ENCODE peak calls at places on chromosome 17, in six cellular contexts. Q is body of pancreas, N is heart left ventricle, L is Caco-2, D is fibroblast of the aortic adventitia, Z is lower lobe of right lung. R is an unnamed sample.

GRCh38 chr17:34633351-34633750 is 54.0 kb downstream of the TMEM132E start:
- DNase-seq in D (no peak), N (no peak), L (no peak), Z (peak; percentile 44), Q (no peak), R (no peak)

GRCh38 chr17:8412089-8412488 is 14.5 kb upstream of the RNF222 start:
- DNase-seq in Q (no peak), Z (no peak), D (no peak), L (no peak), N (no peak), R (no peak)

GRCh38 chr17:51630101-51630671 is 369.8 kb downstream of the UTP18 start:
- DNase-seq in Z (no peak), L (no peak), D (no peak), Q (no peak), N (no peak), R (no peak)

GRCh38 chr17:38464251-38464722 is 36.0 kb downstream of the ARHGAP23 start:
- DNase-seq in L (no peak), Q (no peak), Z (no peak), D (no peak), N (peak; percentile 82), R (no peak)

GRCh38 chr17:64252831-64253230 is 10.2 kb downstream of the TEX2 start:
- DNase-seq in Z (no peak), D (no peak), L (no peak), N (no peak), Q (no peak), R (no peak)

GRCh38 chr17:64336760-64337413 is 53.8 kb downstream of the PECAM1 start:
- DNase-seq in N (no peak), D (no peak), Q (no peak), Z (no peak), L (no peak), R (no peak)

GRCh38 chr17:50184057-50184456 is 17.4 kb downstream of the COL1A1 start:
- DNase-seq in N (no peak), Q (no peak), D (peak; percentile 45), L (no peak), Z (no peak), R (peak; percentile 48)

GRCh38 chr17:59160203-59161025 is 4.9 kb downstream of the PRR11 start:
- DNase-seq in L (no peak), Q (no peak), D (peak; percentile 12), N (no peak), Z (no peak), R (no peak)

GRCh38 chr17:70875729-70876344 is 706.5 kb downstream of the KCNJ2 start:
- DNase-seq in Z (no peak), D (peak; percentile 22), L (no peak), N (no peak), Q (no peak), R (peak; percentile 83)

GRCh38 chr17:79769596-79770520 is 8.1 kb upstream of the CBX2 start:
- DNase-seq in L (no peak), D (no peak), N (no peak), Z (peak; percentile 42), Q (no peak), R (no peak)

GRCh38 chr17:38605852-38606645 is at the start of gene SRCIN1:
- DNase-seq in Z (peak; percentile 71), L (peak; percentile 81), Q (peak; percentile 67), D (no peak), N (peak; percentile 74), R (peak; percentile 65)

DNA sequence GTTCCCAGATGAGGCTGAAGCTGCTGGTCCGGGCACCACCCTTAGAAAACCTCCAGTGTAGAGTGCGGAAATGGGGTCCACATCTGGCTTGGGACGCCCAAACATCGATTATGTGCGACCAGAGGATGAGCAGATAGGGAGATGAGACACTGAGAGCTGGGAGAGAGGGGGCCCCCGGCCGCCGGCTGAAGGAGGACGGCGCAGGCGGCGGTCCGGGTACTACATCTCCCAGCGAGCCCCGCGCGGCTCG is 182 bp upstream of the SPECC1 start:
- DNase-seq in Q (no peak), Z (peak; percentile 84), L (no peak), N (no peak), D (peak; percentile 38), R (no peak)
- TF ChIP-seq CTCF in Q (no peak), Z (no peak), L (no peak), N (no peak), D (no peak), R (peak; percentile 83)

DNA sequence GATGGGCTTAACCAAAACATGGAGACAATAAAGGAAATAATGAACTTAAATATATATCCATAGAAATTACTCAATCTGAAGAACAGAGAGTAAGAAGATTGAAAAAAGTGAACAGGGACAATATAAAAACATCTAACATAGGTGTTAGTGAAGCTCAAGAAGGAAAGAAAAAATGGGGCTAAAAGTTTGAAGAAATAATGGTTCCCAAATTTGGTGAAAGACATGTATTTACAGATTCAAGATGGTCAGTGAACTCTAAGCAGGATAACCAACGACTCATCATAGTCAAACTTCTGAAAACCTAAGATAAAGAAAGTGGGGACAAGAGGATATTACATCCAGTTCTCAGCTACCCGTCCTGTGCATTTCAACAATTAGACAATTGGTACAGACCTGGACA is 22.6 kb downstream of the SDK2 start:
- DNase-seq in Z (no peak), N (no peak), L (no peak), Q (no peak), D (no peak), R (no peak)
- TF ChIP-seq CTCF in Z (no peak), N (no peak), L (no peak), Q (no peak), D (no peak), R (no peak)

GRCh38 chr17:56909742-56910508 is 3.9 kb downstream of the TRIM25 start:
- DNase-seq in Z (peak; percentile 61), Q (no peak), N (no peak), D (peak; percentile 45), L (no peak), R (no peak)
- TF ChIP-seq CTCF in Z (no peak), Q (no peak), N (no peak), D (no peak), L (no peak), R (no peak)

GRCh38 chr17:27247071-27247957 is 46.6 kb upstream of the WSB1 start:
- DNase-seq in N (peak; percentile 83), D (peak; percentile 40), L (no peak), Z (peak; percentile 77), Q (peak; percentile 46), R (peak; percentile 96)
- TF ChIP-seq CTCF in N (no peak), D (no peak), L (no peak), Z (no peak), Q (no peak), R (no peak)

DNA sequence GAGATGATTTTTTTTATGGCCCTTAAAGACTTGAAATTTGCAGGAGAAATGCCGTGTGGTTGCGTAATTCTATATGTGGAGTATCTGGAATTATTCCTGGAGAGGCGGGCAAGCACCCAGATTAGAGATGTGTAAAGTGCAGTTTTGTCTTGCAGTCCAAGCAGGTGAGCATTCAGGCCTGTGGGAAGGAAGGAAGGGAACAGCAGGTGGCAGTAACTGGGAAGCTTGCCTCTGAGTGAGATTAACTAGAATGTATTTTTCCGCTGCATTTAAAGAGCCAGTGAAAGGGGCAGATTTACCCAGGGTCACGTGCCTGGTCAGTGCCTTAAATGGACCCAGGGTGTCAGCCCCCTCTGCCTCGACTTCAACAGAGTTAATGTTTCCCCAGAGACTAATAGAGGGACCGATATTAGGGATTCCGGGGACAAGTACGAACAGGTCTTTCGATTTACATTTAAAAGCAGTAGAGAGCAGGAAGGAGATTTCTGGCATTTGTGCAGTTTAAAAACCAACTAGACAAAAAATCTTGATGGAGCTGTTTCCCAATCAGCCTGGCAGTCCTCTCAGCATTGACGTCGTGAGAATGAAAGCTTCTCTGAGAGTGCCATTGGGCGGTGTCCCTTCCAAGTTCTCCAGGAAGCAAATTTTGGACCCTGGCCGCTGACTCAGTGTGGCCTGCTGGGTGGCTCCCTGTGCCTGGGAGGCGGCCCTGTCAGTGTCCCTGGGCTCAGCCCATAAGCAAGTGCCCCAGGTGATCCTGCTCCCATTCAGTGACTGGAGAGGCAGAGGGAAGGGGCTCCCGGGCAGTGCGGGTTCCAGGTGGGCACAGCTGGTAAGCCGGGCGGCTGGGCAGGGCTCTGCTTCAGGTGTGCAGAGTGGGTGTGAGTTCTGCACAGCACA is 38.2 kb downstream of the KSR1 start:
- DNase-seq in L (peak; percentile 92), Z (peak; percentile 86), Q (peak; percentile 92), D (peak; percentile 85), N (peak; percentile 79), R (peak; percentile 65)
- TF ChIP-seq CTCF in L (peak; percentile 88), Z (peak; percentile 48), Q (peak; percentile 13), D (peak; percentile 44), N (no peak), R (peak; percentile 21)

DNA sequence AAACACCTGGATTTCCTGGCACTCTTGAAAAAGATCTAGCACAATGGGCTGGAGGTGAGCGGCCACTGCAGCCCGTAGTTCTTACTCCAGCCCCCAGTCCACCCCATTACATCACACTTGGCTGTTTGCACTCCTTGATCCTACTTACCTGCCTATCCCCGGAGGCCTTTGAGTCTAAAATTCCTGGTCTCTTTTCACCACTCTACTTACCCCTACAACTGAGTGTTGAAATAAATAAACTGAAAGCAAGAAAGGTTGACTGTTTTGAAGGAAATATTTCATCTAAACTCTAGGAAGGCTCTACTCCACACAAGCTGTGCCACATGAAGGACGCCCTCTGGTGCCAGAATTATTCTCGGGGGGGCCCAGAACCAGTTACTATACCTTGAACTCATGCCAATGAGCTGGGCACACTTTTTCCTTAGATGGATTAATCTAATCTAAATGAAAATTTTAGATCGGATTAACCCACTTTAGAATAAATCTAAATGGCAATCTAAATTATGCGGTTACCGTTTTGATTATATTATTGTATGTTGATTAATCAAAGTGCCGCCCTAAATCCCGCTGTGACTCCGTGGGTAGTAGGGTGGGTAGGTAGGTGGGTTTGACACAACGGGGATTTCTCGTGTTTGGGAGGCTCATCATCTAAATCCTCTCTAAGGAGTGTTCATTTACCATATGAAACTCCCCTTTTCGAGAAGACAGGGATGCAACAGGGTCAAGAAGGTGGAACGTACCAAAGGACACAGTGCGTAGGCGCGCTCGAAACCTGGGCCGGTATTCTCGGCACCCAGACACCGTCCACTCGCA is 651 bp upstream of the EIF1 start:
- DNase-seq in D (peak; percentile 43), Q (peak; percentile 67), N (peak; percentile 71), L (peak; percentile 68), Z (peak; percentile 64), R (peak; percentile 37)
- TF ChIP-seq CTCF in D (no peak), Q (no peak), N (peak; percentile 17), L (peak; percentile 44), Z (peak; percentile 20), R (peak; percentile 20)

GRCh38 chr17:10790491-10791401 is 13.2 kb downstream of the TMEM238L start:
- DNase-seq in Q (peak; percentile 50), Z (no peak), D (no peak), L (no peak), N (no peak), R (no peak)
- TF ChIP-seq CTCF in Q (no peak), Z (no peak), D (no peak), L (no peak), N (no peak), R (no peak)

DNA sequence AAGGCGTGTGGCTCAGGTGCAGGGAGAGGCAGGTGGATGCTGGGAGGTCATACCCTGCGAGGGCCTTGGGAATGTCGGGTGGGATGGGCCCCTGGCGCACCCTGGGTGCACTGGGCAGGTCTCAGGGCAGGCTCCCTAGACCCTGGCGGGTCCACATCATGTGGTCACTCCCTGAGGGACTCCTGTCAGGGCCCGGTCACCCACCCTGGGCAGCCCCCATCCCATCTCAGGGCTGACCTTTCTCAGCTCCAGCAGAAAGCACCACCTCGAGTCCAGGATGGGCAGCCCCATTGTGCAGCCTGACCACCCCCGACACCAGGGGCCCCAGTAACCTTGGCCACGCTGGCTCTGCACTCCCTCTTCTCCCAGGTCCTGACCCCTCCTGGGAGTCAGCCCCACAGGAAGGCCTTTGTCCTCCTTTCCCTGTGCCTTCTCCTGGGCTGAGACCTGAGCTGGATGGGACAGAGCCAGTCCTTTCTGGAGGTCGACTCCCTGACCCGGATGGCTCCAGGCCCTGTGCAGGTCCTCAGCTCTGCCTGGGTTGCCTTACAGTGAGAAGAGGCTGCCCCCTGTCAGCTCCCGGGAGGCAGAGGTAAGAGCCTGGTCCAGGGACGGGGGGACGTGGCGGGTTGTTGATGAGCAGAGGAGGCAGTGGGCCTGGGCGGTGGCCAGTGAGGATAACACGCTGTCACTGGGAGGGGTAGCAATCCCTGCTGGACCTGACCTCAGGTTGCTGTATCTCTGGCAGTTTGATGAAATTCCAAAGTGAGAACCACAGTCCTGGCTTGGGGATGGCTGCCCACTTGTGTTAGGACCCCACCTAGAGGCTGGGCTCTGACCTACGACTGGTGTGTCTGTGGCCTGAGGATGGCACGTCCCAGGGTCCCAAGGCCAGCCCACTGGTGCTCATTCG is 77.9 kb downstream of the GOSR1 start:
- DNase-seq in D (peak; percentile 32), L (peak; percentile 69), Q (no peak), N (no peak), Z (peak; percentile 37), R (peak; percentile 40)
- TF ChIP-seq CTCF in D (peak; percentile 20), L (peak; percentile 17), Q (no peak), N (peak; percentile 27), Z (no peak), R (peak; percentile 33)